ENCODE peak calls at places on chromosomes 4 and X, in five cellular contexts. W, Q, U, A and P are unnamed samples.

GRCh38 chr4:186088516-186088915 is 16.0 kb upstream of the FAM149A start:
- DNase-seq in Q (no peak), U (no peak), A (no peak), W (no peak), P (no peak)

GRCh38 chr4:174005422-174005821 is 278.0 kb downstream of the FBXO8 start:
- DNase-seq in A (no peak), Q (no peak), U (no peak), W (no peak), P (no peak)

GRCh38 chrX:15838017-15838416 is 16.6 kb downstream of the AP1S2 start:
- DNase-seq in U (no peak), W (no peak), A (no peak), Q (no peak), P (no peak)

GRCh38 chr4:83034630-83035494 is at the start of gene COPS4:
- DNase-seq in W (peak), A (peak), Q (peak), U (peak), P (peak)

GRCh38 chr4:102316585-102316984 is 28.7 kb downstream of the SLC39A8 start:
- DNase-seq in A (no peak), W (no peak), U (no peak), Q (no peak), P (no peak)

GRCh38 chrX:74537011-74537390 is 77.4 kb downstream of the RLIM start:
- DNase-seq in U (no peak), A (no peak), Q (no peak), W (no peak), P (peak)

GRCh38 chr4:184298255-184298654 is 80.6 kb upstream of the ENPP6 start:
- DNase-seq in A (no peak), Q (no peak), U (no peak), W (no peak), P (no peak)

GRCh38 chrX:9955506-9955905 is 11.7 kb upstream of the CLDN34 start:
- DNase-seq in U (peak), A (no peak), Q (no peak), W (no peak), P (no peak)

GRCh38 chr4:67109276-67109675 is 436.0 kb downstream of the CENPC start:
- DNase-seq in A (no peak), Q (no peak), U (no peak), W (no peak), P (no peak)

GRCh38 chr4:8225290-8225625 is 26.2 kb downstream of the SH3TC1 start:
- DNase-seq in U (no peak), A (no peak), W (no peak), Q (no peak), P (no peak)

GRCh38 chr4:124481123-124481522 is 231.4 kb downstream of the ANKRD50 start:
- DNase-seq in A (no peak), U (peak), Q (no peak), W (no peak), P (no peak)

GRCh38 chr4:127006509-127006908 is 626.2 kb upstream of the INTU start:
- DNase-seq in W (no peak), U (no peak), A (no peak), Q (no peak), P (no peak)

GRCh38 chr4:165325732-165326512 is 1.5 kb upstream of the MSMO1 start:
- DNase-seq in W (no peak), Q (no peak), U (no peak), A (peak), P (peak)